ENCODE peak calls at places on chromosome 21, in eight cellular contexts. One of them, this sample, is unnamed.

GRCh38 chr21:45382698-45383000 is 22.3 kb upstream of the COL18A1 start:
- DNase-seq in DND-41: no peak
- DNase-seq in RWPE1: no peak
- DNase-seq in brain microvascular endothelial cell: no peak
- DNase-seq in psoas muscle: peak; percentile 7
- DNase-seq in CD4-positive, CD25-positive, alpha-beta regulatory T cell: no peak
- DNase-seq in cardiac muscle cell: no peak
- DNase-seq in left ventricle myocardium inferior: no peak
- DNase-seq in this sample: no peak

GRCh38 chr21:44710294-44710665 is 1.1 kb downstream of the TSPEAR start:
- DNase-seq in DND-41: no peak
- DNase-seq in left ventricle myocardium inferior: no peak
- DNase-seq in brain microvascular endothelial cell: no peak
- DNase-seq in cardiac muscle cell: no peak
- DNase-seq in psoas muscle: no peak
- DNase-seq in RWPE1: no peak
- DNase-seq in CD4-positive, CD25-positive, alpha-beta regulatory T cell: no peak
- DNase-seq in this sample: peak; percentile 70

GRCh38 chr21:32083175-32083574 is 195.7 kb downstream of the MIS18A start:
- DNase-seq in RWPE1: no peak
- DNase-seq in brain microvascular endothelial cell: no peak
- DNase-seq in psoas muscle: no peak
- DNase-seq in cardiac muscle cell: peak; percentile 12
- DNase-seq in CD4-positive, CD25-positive, alpha-beta regulatory T cell: no peak
- DNase-seq in DND-41: no peak
- DNase-seq in left ventricle myocardium inferior: no peak
- DNase-seq in this sample: no peak

GRCh38 chr21:44836666-44837471 is 19.0 kb upstream of the SUMO3 start:
- DNase-seq in CD4-positive, CD25-positive, alpha-beta regulatory T cell: no peak
- DNase-seq in psoas muscle: no peak
- DNase-seq in DND-41: no peak
- DNase-seq in brain microvascular endothelial cell: no peak
- DNase-seq in left ventricle myocardium inferior: no peak
- DNase-seq in RWPE1: no peak
- DNase-seq in cardiac muscle cell: peak; percentile 58
- DNase-seq in this sample: peak; percentile 72

GRCh38 chr21:26752849-26753248 is 92.4 kb downstream of the ADAMTS1 start:
- DNase-seq in cardiac muscle cell: no peak
- DNase-seq in CD4-positive, CD25-positive, alpha-beta regulatory T cell: no peak
- DNase-seq in left ventricle myocardium inferior: no peak
- DNase-seq in DND-41: no peak
- DNase-seq in psoas muscle: no peak
- DNase-seq in brain microvascular endothelial cell: no peak
- DNase-seq in RWPE1: no peak
- DNase-seq in this sample: no peak

GRCh38 chr21:32958288-32958992 is 67.3 kb upstream of the OLIG2 start:
- DNase-seq in cardiac muscle cell: no peak
- DNase-seq in brain microvascular endothelial cell: no peak
- DNase-seq in DND-41: no peak
- DNase-seq in RWPE1: no peak
- DNase-seq in CD4-positive, CD25-positive, alpha-beta regulatory T cell: no peak
- DNase-seq in psoas muscle: no peak
- DNase-seq in left ventricle myocardium inferior: no peak
- DNase-seq in this sample: peak; percentile 57

GRCh38 chr21:44846485-44847260 is 26.8 kb downstream of the PTTG1IP start:
- DNase-seq in cardiac muscle cell: peak; percentile 61
- DNase-seq in CD4-positive, CD25-positive, alpha-beta regulatory T cell: no peak
- DNase-seq in DND-41: no peak
- DNase-seq in left ventricle myocardium inferior: peak; percentile 45
- DNase-seq in psoas muscle: peak; percentile 59
- DNase-seq in RWPE1: peak; percentile 33
- DNase-seq in brain microvascular endothelial cell: peak; percentile 9
- DNase-seq in this sample: no peak

GRCh38 chr21:29343517-29343916 is 44.8 kb downstream of the BACH1 start:
- DNase-seq in CD4-positive, CD25-positive, alpha-beta regulatory T cell: no peak
- DNase-seq in left ventricle myocardium inferior: no peak
- DNase-seq in psoas muscle: no peak
- DNase-seq in RWPE1: no peak
- DNase-seq in cardiac muscle cell: peak; percentile 43
- DNase-seq in DND-41: no peak
- DNase-seq in brain microvascular endothelial cell: peak; percentile 72
- DNase-seq in this sample: no peak

GRCh38 chr21:33897098-33897497 is 18.5 kb downstream of the ATP5PO start:
- DNase-seq in left ventricle myocardium inferior: no peak
- DNase-seq in DND-41: no peak
- DNase-seq in RWPE1: no peak
- DNase-seq in psoas muscle: no peak
- DNase-seq in cardiac muscle cell: no peak
- DNase-seq in brain microvascular endothelial cell: no peak
- DNase-seq in CD4-positive, CD25-positive, alpha-beta regulatory T cell: no peak
- DNase-seq in this sample: no peak

GRCh38 chr21:46122758-46123683 is 25.1 kb downstream of the COL6A2 start:
- DNase-seq in DND-41: no peak
- DNase-seq in brain microvascular endothelial cell: no peak
- DNase-seq in psoas muscle: no peak
- DNase-seq in CD4-positive, CD25-positive, alpha-beta regulatory T cell: no peak
- DNase-seq in cardiac muscle cell: no peak
- DNase-seq in left ventricle myocardium inferior: peak; percentile 3
- DNase-seq in RWPE1: no peak
- DNase-seq in this sample: no peak

GRCh38 chr21:43855955-43856354 is 9.1 kb upstream of the AGPAT3 start:
- DNase-seq in RWPE1: no peak
- DNase-seq in psoas muscle: no peak
- DNase-seq in CD4-positive, CD25-positive, alpha-beta regulatory T cell: no peak
- DNase-seq in DND-41: no peak
- DNase-seq in left ventricle myocardium inferior: no peak
- DNase-seq in brain microvascular endothelial cell: no peak
- DNase-seq in cardiac muscle cell: no peak
- DNase-seq in this sample: no peak

GRCh38 chr21:23936224-23936623 is 1671.1 kb downstream of the MRPL39 start:
- DNase-seq in left ventricle myocardium inferior: no peak
- DNase-seq in cardiac muscle cell: peak; percentile 4
- DNase-seq in brain microvascular endothelial cell: no peak
- DNase-seq in psoas muscle: no peak
- DNase-seq in CD4-positive, CD25-positive, alpha-beta regulatory T cell: no peak
- DNase-seq in DND-41: peak; percentile 25
- DNase-seq in RWPE1: no peak
- DNase-seq in this sample: peak; percentile 63

GRCh38 chr21:44458971-44459711 is 3.8 kb downstream of the LRRC3 start:
- DNase-seq in DND-41: no peak
- DNase-seq in CD4-positive, CD25-positive, alpha-beta regulatory T cell: no peak
- DNase-seq in RWPE1: no peak
- DNase-seq in cardiac muscle cell: no peak
- DNase-seq in psoas muscle: no peak
- DNase-seq in left ventricle myocardium inferior: no peak
- DNase-seq in brain microvascular endothelial cell: no peak
- DNase-seq in this sample: no peak

GRCh38 chr21:34576043-34576466 is 38.9 kb downstream of the RCAN1 start:
- DNase-seq in DND-41: no peak
- DNase-seq in psoas muscle: no peak
- DNase-seq in CD4-positive, CD25-positive, alpha-beta regulatory T cell: no peak
- DNase-seq in left ventricle myocardium inferior: peak; percentile 45
- DNase-seq in brain microvascular endothelial cell: no peak
- DNase-seq in cardiac muscle cell: peak; percentile 13
- DNase-seq in RWPE1: peak; percentile 44
- DNase-seq in this sample: peak; percentile 20

GRCh38 chr21:34881894-34882371 is 167.2 kb downstream of the RUNX1 start:
- DNase-seq in RWPE1: peak; percentile 77
- DNase-seq in left ventricle myocardium inferior: no peak
- DNase-seq in psoas muscle: no peak
- DNase-seq in DND-41: no peak
- DNase-seq in brain microvascular endothelial cell: no peak
- DNase-seq in CD4-positive, CD25-positive, alpha-beta regulatory T cell: no peak
- DNase-seq in cardiac muscle cell: peak; percentile 76
- DNase-seq in this sample: no peak

GRCh38 chr21:14862794-14863720 is 201.7 kb downstream of the NRIP1 start:
- DNase-seq in left ventricle myocardium inferior: no peak
- DNase-seq in CD4-positive, CD25-positive, alpha-beta regulatory T cell: no peak
- DNase-seq in RWPE1: no peak
- DNase-seq in cardiac muscle cell: peak; percentile 43
- DNase-seq in psoas muscle: no peak
- DNase-seq in DND-41: peak; percentile 35
- DNase-seq in brain microvascular endothelial cell: no peak
- DNase-seq in this sample: no peak

GRCh38 chr21:20971296-20971921 is 26.8 kb upstream of the NCAM2 start:
- DNase-seq in left ventricle myocardium inferior: peak; percentile 33
- DNase-seq in DND-41: peak; percentile 50
- DNase-seq in cardiac muscle cell: peak; percentile 72
- DNase-seq in brain microvascular endothelial cell: peak; percentile 57
- DNase-seq in CD4-positive, CD25-positive, alpha-beta regulatory T cell: no peak
- DNase-seq in RWPE1: peak; percentile 40
- DNase-seq in psoas muscle: no peak
- DNase-seq in this sample: peak; percentile 73

DNA sequence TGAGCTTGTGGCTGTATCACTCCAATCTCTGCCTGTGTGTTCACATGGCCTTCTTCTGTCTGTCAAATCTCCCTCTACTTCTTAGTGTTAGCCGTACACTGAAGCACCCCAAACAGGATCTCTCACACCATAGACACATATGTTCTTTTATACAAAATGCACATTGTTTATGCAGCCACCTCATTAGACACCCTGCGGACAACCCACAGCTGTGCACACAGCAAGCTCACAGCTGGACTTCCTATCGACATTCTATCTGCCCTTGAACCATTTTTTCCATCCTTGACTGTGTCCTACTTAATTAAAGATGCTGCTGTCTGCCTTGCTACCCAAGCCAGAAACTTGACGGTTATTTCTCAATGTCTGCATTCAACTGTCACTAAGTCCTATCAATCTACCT is 3.2 kb upstream of the ZBTB21 start:
- DNase-seq in brain microvascular endothelial cell: no peak
- DNase-seq in cardiac muscle cell: no peak
- DNase-seq in DND-41: no peak
- DNase-seq in left ventricle myocardium inferior: no peak
- DNase-seq in CD4-positive, CD25-positive, alpha-beta regulatory T cell: no peak
- DNase-seq in RWPE1: no peak
- DNase-seq in psoas muscle: no peak
- DNase-seq in this sample: no peak
- H3K27ac ChIP-seq in brain microvascular endothelial cell: no peak overlapping the region
- H3K27ac ChIP-seq in cardiac muscle cell: no peak overlapping the region
- H3K27ac ChIP-seq in DND-41: no peak overlapping the region
- H3K27ac ChIP-seq in left ventricle myocardium inferior: no peak overlapping the region
- H3K27ac ChIP-seq in CD4-positive, CD25-positive, alpha-beta regulatory T cell: no peak overlapping the region
- H3K27ac ChIP-seq in RWPE1: no peak overlapping the region
- H3K27ac ChIP-seq in psoas muscle: no peak overlapping the region
- H3K27ac ChIP-seq in this sample: no peak overlapping the region

DNA sequence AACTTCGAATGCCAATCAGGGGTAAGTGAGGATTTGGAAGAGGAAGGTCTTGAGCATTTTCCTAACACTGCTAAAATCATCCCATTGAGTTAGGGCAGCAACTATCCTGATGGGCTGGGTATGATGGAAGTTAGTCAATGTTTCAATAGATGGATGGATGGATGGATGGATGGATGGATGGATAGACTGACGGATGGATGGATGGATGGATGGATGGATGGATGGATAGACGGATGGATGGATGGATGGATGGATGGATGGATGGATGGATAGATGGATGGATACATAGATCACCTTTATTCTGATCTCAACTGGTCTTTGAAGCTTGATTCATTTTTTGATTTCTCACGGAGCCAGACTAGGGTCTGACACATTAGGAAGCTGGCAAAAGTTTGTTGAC is 2.3 kb upstream of the CLDN14 start:
- DNase-seq in brain microvascular endothelial cell: no peak
- DNase-seq in psoas muscle: no peak
- DNase-seq in RWPE1: no peak
- DNase-seq in CD4-positive, CD25-positive, alpha-beta regulatory T cell: no peak
- DNase-seq in cardiac muscle cell: no peak
- DNase-seq in DND-41: no peak
- DNase-seq in left ventricle myocardium inferior: no peak
- DNase-seq in this sample: no peak
- H3K27ac ChIP-seq in brain microvascular endothelial cell: no peak overlapping the region
- H3K27ac ChIP-seq in psoas muscle: no peak overlapping the region
- H3K27ac ChIP-seq in RWPE1: no peak overlapping the region
- H3K27ac ChIP-seq in CD4-positive, CD25-positive, alpha-beta regulatory T cell: no peak overlapping the region
- H3K27ac ChIP-seq in cardiac muscle cell: no peak overlapping the region
- H3K27ac ChIP-seq in DND-41: no peak overlapping the region
- H3K27ac ChIP-seq in left ventricle myocardium inferior: no peak overlapping the region
- H3K27ac ChIP-seq in this sample: no peak overlapping the region

GRCh38 chr21:40615503-40616376 is 231.2 kb downstream of the DSCAM start:
- DNase-seq in left ventricle myocardium inferior: no peak
- DNase-seq in psoas muscle: no peak
- DNase-seq in DND-41: no peak
- DNase-seq in CD4-positive, CD25-positive, alpha-beta regulatory T cell: no peak
- DNase-seq in brain microvascular endothelial cell: no peak
- DNase-seq in cardiac muscle cell: no peak
- DNase-seq in RWPE1: no peak
- DNase-seq in this sample: no peak
- H3K27ac ChIP-seq in left ventricle myocardium inferior: no peak overlapping the region
- H3K27ac ChIP-seq in psoas muscle: no peak overlapping the region
- H3K27ac ChIP-seq in DND-41: no peak overlapping the region
- H3K27ac ChIP-seq in CD4-positive, CD25-positive, alpha-beta regulatory T cell: no peak overlapping the region
- H3K27ac ChIP-seq in brain microvascular endothelial cell: no peak overlapping the region
- H3K27ac ChIP-seq in cardiac muscle cell: peak overlapping the region; percentile 22
- H3K27ac ChIP-seq in RWPE1: no peak overlapping the region
- H3K27ac ChIP-seq in this sample: no peak overlapping the region

DNA sequence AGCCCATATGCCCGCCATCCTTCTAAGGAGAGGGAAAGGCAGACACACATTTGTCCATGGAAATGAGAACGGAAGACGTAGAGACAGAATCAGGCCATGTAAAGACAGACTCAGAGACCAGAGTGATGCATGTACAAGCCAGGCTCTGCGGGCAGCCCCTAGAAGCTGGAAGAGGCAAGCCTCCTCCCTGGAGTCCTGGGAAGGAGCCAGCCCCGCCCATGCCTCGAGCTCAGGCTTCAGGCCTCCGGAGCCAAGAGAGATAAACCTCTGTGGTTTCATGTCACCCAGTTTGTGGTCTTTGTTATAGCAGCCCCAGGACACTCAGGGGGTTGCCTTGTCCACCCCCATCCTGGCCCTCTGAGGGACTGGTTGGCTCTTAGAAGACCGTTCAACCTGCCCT is 11.6 kb downstream of the PDE9A start:
- DNase-seq in cardiac muscle cell: peak; percentile 31
- DNase-seq in psoas muscle: no peak
- DNase-seq in DND-41: no peak
- DNase-seq in brain microvascular endothelial cell: no peak
- DNase-seq in CD4-positive, CD25-positive, alpha-beta regulatory T cell: no peak
- DNase-seq in left ventricle myocardium inferior: no peak
- DNase-seq in RWPE1: no peak
- DNase-seq in this sample: no peak
- H3K27ac ChIP-seq in cardiac muscle cell: no peak overlapping the region
- H3K27ac ChIP-seq in psoas muscle: no peak overlapping the region
- H3K27ac ChIP-seq in DND-41: no peak overlapping the region
- H3K27ac ChIP-seq in brain microvascular endothelial cell: no peak overlapping the region
- H3K27ac ChIP-seq in CD4-positive, CD25-positive, alpha-beta regulatory T cell: no peak overlapping the region
- H3K27ac ChIP-seq in left ventricle myocardium inferior: no peak overlapping the region
- H3K27ac ChIP-seq in RWPE1: no peak overlapping the region
- H3K27ac ChIP-seq in this sample: no peak overlapping the region

GRCh38 chr21:38574895-38575294 is 76.6 kb upstream of the ERG start:
- DNase-seq in brain microvascular endothelial cell: no peak
- DNase-seq in left ventricle myocardium inferior: no peak
- DNase-seq in CD4-positive, CD25-positive, alpha-beta regulatory T cell: no peak
- DNase-seq in RWPE1: no peak
- DNase-seq in psoas muscle: no peak
- DNase-seq in DND-41: no peak
- DNase-seq in cardiac muscle cell: no peak
- DNase-seq in this sample: no peak

DNA sequence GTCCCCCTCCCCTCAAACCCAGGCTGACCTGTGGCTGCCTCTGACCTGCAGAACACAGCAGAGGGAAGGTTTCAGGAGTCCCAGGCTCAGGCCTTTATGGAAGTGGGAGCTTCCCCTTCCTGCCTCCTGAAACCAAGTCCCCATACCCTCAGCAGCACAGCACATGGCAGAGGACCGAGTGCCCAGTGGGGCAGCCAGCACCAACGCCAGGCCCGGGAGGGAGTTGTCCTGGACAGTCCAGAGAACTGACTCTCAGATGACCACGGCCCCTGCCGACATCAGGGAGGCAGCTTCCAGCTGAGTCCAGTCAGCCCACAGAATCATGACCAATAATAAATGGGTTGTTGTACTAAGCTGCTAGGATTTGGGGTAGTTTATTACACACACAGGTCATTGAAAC is 79.6 kb upstream of the ERG start:
- DNase-seq in RWPE1: no peak
- DNase-seq in brain microvascular endothelial cell: no peak
- DNase-seq in DND-41: no peak
- DNase-seq in CD4-positive, CD25-positive, alpha-beta regulatory T cell: no peak
- DNase-seq in psoas muscle: no peak
- DNase-seq in cardiac muscle cell: no peak
- DNase-seq in left ventricle myocardium inferior: no peak
- DNase-seq in this sample: no peak
- H3K27ac ChIP-seq in RWPE1: no peak overlapping the region
- H3K27ac ChIP-seq in brain microvascular endothelial cell: no peak overlapping the region
- H3K27ac ChIP-seq in DND-41: no peak overlapping the region
- H3K27ac ChIP-seq in CD4-positive, CD25-positive, alpha-beta regulatory T cell: no peak overlapping the region
- H3K27ac ChIP-seq in psoas muscle: no peak overlapping the region
- H3K27ac ChIP-seq in cardiac muscle cell: no peak overlapping the region
- H3K27ac ChIP-seq in left ventricle myocardium inferior: no peak overlapping the region
- H3K27ac ChIP-seq in this sample: no peak overlapping the region